ENCODE peak calls at places on chromosomes 7 and 10, in ten cellular contexts. K is activated effector memory CD4-positive, alpha-beta T cell treated with Interleukin-2 at 50 U/mL for 16 hours; Y is Calu3; S is stimulated activated naive CD8-positive, alpha-beta T cell treated with anti-CD3 and anti-CD28 coated beads, Interleukin-15, amount 100 ng/mL, for 72 hours; G is mesothelial cell of epicardium; L is fibroblast of the conjunctiva; I is NCI-H446; P is HEK293T; V is IMR-90; E is mesendoderm. Z is an unnamed sample.
A peak's percentile ranks its signal among the peaks of the same experiment; 100 is the strongest.

GRCh38 chr10:127307338-127307737 is 110.9 kb upstream of the INSYN2A start:
- DNase-seq in K (no peak), G (no peak), L (no peak), P (no peak), E (no peak), V (no peak), I (no peak), Y (no peak), S (no peak), Z (no peak)

GRCh38 chr10:124994573-124995473 is 52.9 kb downstream of the ZRANB1 start:
- DNase-seq in K (no peak), E (no peak), S (no peak), P (no peak), V (no peak), I (no peak), Y (no peak), G (no peak), L (no peak), Z (no peak)

GRCh38 chr7:76998263-76998666 is 33.9 kb downstream of the SPDYE17 start:
- DNase-seq in V (no peak), K (no peak), Y (no peak), P (peak; percentile 3), G (no peak), L (no peak), S (no peak), E (no peak), I (no peak), Z (no peak)

GRCh38 chr7:106657085-106657991 is 3.6 kb downstream of the CCDC71L start:
- DNase-seq in P (no peak), L (no peak), V (peak; percentile 54), S (no peak), K (no peak), I (no peak), G (no peak), Y (no peak), E (no peak), Z (peak; percentile 19)

GRCh38 chr10:36489181-36489927 is 636.0 kb upstream of the ANKRD30A start:
- DNase-seq in V (peak; percentile 23), I (no peak), P (no peak), K (no peak), E (peak; percentile 6), S (no peak), Y (no peak), G (no peak), L (no peak), Z (peak; percentile 84)

GRCh38 chr10:26770069-26770468 is 72.6 kb downstream of the PDSS1 start:
- DNase-seq in G (no peak), V (no peak), E (no peak), K (no peak), I (no peak), P (no peak), S (no peak), L (no peak), Y (no peak), Z (no peak)

GRCh38 chr7:128167316-128167691 is 73.8 kb upstream of the LEP start:
- DNase-seq in S (peak; percentile 19), K (no peak), I (peak; percentile 55), E (peak; percentile 60), V (peak; percentile 75), Y (peak; percentile 54), P (peak; percentile 72), L (no peak), G (no peak), Z (peak; percentile 77)

GRCh38 chr10:86657396-86658011 is 3.2 kb downstream of the OPN4 start:
- DNase-seq in I (no peak), S (no peak), P (no peak), L (no peak), Y (no peak), V (peak; percentile 26), K (no peak), G (no peak), E (no peak), Z (no peak)

GRCh38 chr10:76444034-76444800 is 1012.8 kb downstream of the LRMDA start:
- DNase-seq in Y (no peak), K (no peak), V (peak; percentile 13), G (no peak), I (no peak), P (no peak), E (no peak), S (no peak), L (no peak), Z (no peak)

GRCh38 chr7:158237672-158238335 is 349.8 kb downstream of the PTPRN2 start:
- DNase-seq in Y (no peak), P (no peak), K (no peak), G (no peak), S (no peak), V (no peak), E (no peak), I (no peak), L (no peak), Z (no peak)

GRCh38 chr10:79243211-79244067 is 103.8 kb upstream of the PPIF start:
- DNase-seq in L (no peak), S (peak; percentile 71), P (peak; percentile 73), I (no peak), V (no peak), E (peak; percentile 74), Y (no peak), G (no peak), K (peak; percentile 49), Z (peak; percentile 32)

GRCh38 chr10:43222296-43222695 is 44.6 kb downstream of the RASGEF1A start:
- DNase-seq in E (no peak), G (peak; percentile 2), V (no peak), K (no peak), Y (no peak), S (peak; percentile 4), P (no peak), L (no peak), I (no peak), Z (no peak)

GRCh38 chr7:12674861-12675260 is 12.6 kb upstream of the ARL4A start:
- DNase-seq in G (no peak), S (peak; percentile 16), V (peak; percentile 61), I (no peak), Y (peak; percentile 29), K (no peak), P (peak; percentile 36), E (peak; percentile 65), L (peak; percentile 38), Z (peak; percentile 27)

GRCh38 chr7:131608112-131608498 is 51.7 kb upstream of the PODXL start:
- DNase-seq in G (no peak), L (no peak), I (no peak), E (peak; percentile 87), P (no peak), V (no peak), Y (no peak), K (no peak), S (no peak), Z (no peak)

GRCh38 chr7:2829040-2829439 is 15.1 kb downstream of the GNA12 start:
- DNase-seq in V (no peak), S (no peak), L (no peak), P (no peak), Y (no peak), G (no peak), I (no peak), K (no peak), E (no peak), Z (no peak)

GRCh38 chr7:98531717-98532116 is 85.4 kb upstream of the NPTX2 start:
- DNase-seq in K (no peak), S (no peak), E (no peak), P (no peak), I (no peak), Y (no peak), V (no peak), L (no peak), G (no peak), Z (no peak)